ENCODE peak calls at places on chromosomes 4 and X, in eight cellular contexts. D, P, C, W, X, I, B and M are unnamed samples.

GRCh38 chr4:139761461-139761860 is 95.8 kb downstream of the MGST2 start:
- DNase-seq in C (no peak), W (no peak), D (no peak), B (peak), X (no peak), I (no peak), P (no peak), M (no peak)

GRCh38 chr4:16573181-16573580 is 325.3 kb downstream of the LDB2 start:
- DNase-seq in B (no peak), I (peak), C (no peak), X (no peak), P (no peak), D (no peak), W (peak), M (no peak)

GRCh38 chrX:24928114-24928513 is 87.7 kb downstream of the ARX start:
- DNase-seq in X (no peak), B (no peak), P (no peak), I (no peak), C (no peak), D (no peak), W (no peak), M (no peak)

GRCh38 chrX:155435744-155436112 is 22.7 kb downstream of the F8A3 start:
- DNase-seq in X (no peak), P (no peak), D (no peak), C (no peak), B (no peak), W (no peak), I (no peak), M (no peak)

GRCh38 chr4:131370846-131371245 is 1778.2 kb upstream of the PCDH10 start:
- DNase-seq in D (peak), X (no peak), W (no peak), P (no peak), B (no peak), C (no peak), I (no peak), M (no peak)

GRCh38 chrX:123277347-123277746 is 93.3 kb downstream of the GRIA3 start:
- DNase-seq in X (no peak), C (no peak), P (no peak), D (no peak), I (no peak), B (no peak), W (no peak), M (no peak)

GRCh38 chr4:71050809-71051208 is 57.4 kb downstream of the DCK start:
- DNase-seq in D (no peak), C (no peak), B (no peak), W (no peak), P (no peak), X (no peak), I (peak), M (no peak)

GRCh38 chr4:16250665-16251365 is 24.5 kb upstream of the TAPT1 start:
- DNase-seq in C (no peak), B (peak), I (no peak), W (peak), D (peak), P (no peak), X (no peak), M (no peak)

GRCh38 chr4:98341309-98341708 is 80.1 kb downstream of the RAP1GDS1 start:
- DNase-seq in B (no peak), I (no peak), X (no peak), P (no peak), C (no peak), D (peak), W (peak), M (no peak)

GRCh38 chr4:185792384-185793146 is 19.4 kb downstream of the SORBS2 start:
- DNase-seq in W (peak), B (peak), I (peak), X (no peak), D (peak), C (no peak), P (no peak), M (no peak)

GRCh38 chr4:176641237-176641636 is 151.5 kb downstream of the VEGFC start:
- DNase-seq in P (no peak), B (no peak), D (no peak), X (no peak), W (peak), I (no peak), C (no peak), M (no peak)

GRCh38 chr4:6732441-6733357 is 16.7 kb downstream of the BLOC1S4 start:
- DNase-seq in C (peak), B (peak), D (peak), I (peak), W (peak), P (no peak), X (peak), M (no peak)

GRCh38 chr4:122000849-122001248 is 49.0 kb upstream of the TRPC3 start:
- DNase-seq in W (peak), B (no peak), I (no peak), D (no peak), P (no peak), X (no peak), C (no peak), M (no peak)

GRCh38 chrX:139739138-139739537 is 31.2 kb upstream of the MCF2 start:
- DNase-seq in D (peak), X (no peak), I (peak), B (no peak), W (peak), C (no peak), P (no peak), M (peak)

GRCh38 chrX:71586929-71587328 is 8.7 kb downstream of the GCNA start:
- DNase-seq in W (no peak), X (no peak), B (no peak), D (no peak), P (no peak), I (no peak), C (no peak), M (no peak)

GRCh38 chr4:16859031-16859430 is 39.4 kb downstream of the LDB2 start:
- DNase-seq in P (no peak), D (no peak), C (no peak), B (no peak), I (no peak), W (no peak), X (no peak), M (no peak)

GRCh38 chr4:81854406-81854805 is 382.7 kb upstream of the RASGEF1B start:
- DNase-seq in C (no peak), I (no peak), P (no peak), W (no peak), D (no peak), B (no peak), X (no peak), M (no peak)

GRCh38 chrX:41922694-41923171 is 621 bp downstream of the CASK start:
- DNase-seq in P (no peak), I (peak), B (peak), W (peak), D (no peak), C (no peak), X (peak), M (peak)

GRCh38 chr4:84673475-84674230 is 90.7 kb downstream of the CDS1 start:
- DNase-seq in W (peak), P (no peak), B (peak), I (peak), C (no peak), D (peak), X (no peak), M (no peak)

GRCh38 chr4:148790691-148791090 is 348.5 kb upstream of the NR3C2 start:
- DNase-seq in B (no peak), C (no peak), W (peak), P (no peak), X (no peak), I (peak), D (peak), M (no peak)

GRCh38 chrX:55908685-55909212 is 191.2 kb downstream of the RRAGB start:
- DNase-seq in D (no peak), I (peak), X (no peak), W (no peak), P (no peak), B (peak), C (no peak), M (peak)

GRCh38 chr4:79042079-79042674 is 102.9 kb upstream of the PAQR3 start:
- DNase-seq in X (no peak), W (peak), I (peak), C (no peak), B (peak), P (no peak), D (no peak), M (no peak)

GRCh38 chr4:123014038-123014437 is 91.6 kb upstream of the NUDT6 start:
- DNase-seq in B (no peak), X (no peak), W (peak), I (no peak), C (no peak), D (no peak), P (no peak), M (no peak)

GRCh38 chr4:81260443-81261102 is 45.6 kb upstream of the PRKG2 start:
- DNase-seq in C (no peak), D (no peak), I (no peak), X (no peak), W (peak), P (no peak), B (no peak), M (no peak)

GRCh38 chr4:141919648-141920047 is 283.3 kb downstream of the IL15 start:
- DNase-seq in W (no peak), X (no peak), D (no peak), I (no peak), C (no peak), B (no peak), P (no peak), M (no peak)

GRCh38 chrX:103839404-103839803 is 7.3 kb upstream of the RAB9B start:
- DNase-seq in I (no peak), B (no peak), P (no peak), W (no peak), C (no peak), D (no peak), X (no peak), M (peak)

GRCh38 chr4:169963998-169964397 is 62.2 kb downstream of the MFAP3L start:
- DNase-seq in W (peak), C (no peak), X (no peak), D (no peak), B (no peak), P (no peak), I (no peak), M (no peak)

GRCh38 chr4:141871086-141871485 is 234.7 kb downstream of the IL15 start:
- DNase-seq in B (no peak), C (no peak), P (no peak), I (peak), D (no peak), W (peak), X (no peak), M (no peak)

GRCh38 chr4:173448557-173448918 is 49.6 kb upstream of the SCRG1 start:
- DNase-seq in X (no peak), W (peak), P (no peak), B (no peak), C (no peak), I (peak), D (no peak), M (no peak)

GRCh38 chr4:91600301-91600700 is 703.5 kb upstream of the GRID2 start:
- DNase-seq in I (no peak), D (no peak), C (no peak), P (no peak), W (no peak), B (no peak), X (no peak), M (no peak)

GRCh38 chr4:144611850-144612249 is 34.1 kb upstream of the HHIP start:
- DNase-seq in B (peak), D (no peak), P (no peak), X (no peak), I (peak), W (no peak), C (no peak), M (peak)

GRCh38 chrX:135435139-135435922 is 13.6 kb downstream of the SMIM10L2A start:
- DNase-seq in X (no peak), W (no peak), C (no peak), I (no peak), B (no peak), D (no peak), P (peak), M (no peak)

GRCh38 chrX:132118361-132118760 is 9.5 kb downstream of the FRMD7 start:
- DNase-seq in W (no peak), I (no peak), X (no peak), P (no peak), B (no peak), C (no peak), D (no peak), M (peak)

GRCh38 chr4:79855081-79855480 is 217.9 kb downstream of the ANTXR2 start:
- DNase-seq in C (no peak), W (no peak), P (no peak), I (peak), D (no peak), X (no peak), B (no peak), M (no peak)

GRCh38 chrX:63508668-63509067 is 157.5 kb upstream of the SPIN4 start:
- DNase-seq in B (no peak), I (no peak), C (no peak), X (no peak), P (no peak), D (no peak), W (no peak), M (no peak)

GRCh38 chr4:174263445-174263736 is 20.1 kb downstream of the FBXO8 start:
- DNase-seq in B (no peak), I (no peak), W (no peak), X (no peak), C (no peak), D (no peak), P (no peak), M (no peak)

GRCh38 chr4:118034061-118034785 is at the start of gene NDST3:
- DNase-seq in X (peak), C (no peak), P (peak), W (peak), I (peak), D (peak), B (peak), M (peak)

GRCh38 chr4:84632092-84632491 is 49.2 kb downstream of the CDS1 start:
- DNase-seq in X (no peak), C (no peak), W (peak), P (no peak), B (no peak), I (peak), D (no peak), M (no peak)

GRCh38 chrX:141467442-141467841 is 117.1 kb downstream of the SPANXA1 start:
- DNase-seq in B (peak), W (no peak), C (no peak), I (no peak), P (no peak), D (no peak), X (no peak), M (no peak)
- TF ChIP-seq CTCF in B (no peak), W (no peak), C (no peak), I (no peak), P (peak), D (no peak), X (peak), M (no peak)

GRCh38 chrX:80181079-80181478 is 166.5 kb downstream of the TBX22 start:
- DNase-seq in P (no peak), B (peak), D (no peak), C (no peak), X (no peak), W (peak), I (no peak), M (no peak)
- TF ChIP-seq CTCF in P (peak), B (no peak), D (no peak), C (no peak), X (peak), W (peak), I (no peak), M (no peak)

GRCh38 chr4:145936142-145937020 is 2.2 kb downstream of the ZNF827 start:
- DNase-seq in W (peak), D (no peak), X (peak), B (peak), P (peak), I (peak), C (peak), M (peak)
- TF ChIP-seq CTCF in W (peak), D (peak), X (no peak), B (no peak), P (peak), I (peak), C (peak), M (peak)

GRCh38 chr4:119212964-119213606 is 572 bp downstream of the USP53 start:
- DNase-seq in D (peak), P (peak), B (peak), X (peak), I (peak), W (peak), C (peak), M (peak)
- TF ChIP-seq CTCF in D (peak), P (peak), B (no peak), X (no peak), I (peak), W (peak), C (no peak), M (no peak)

GRCh38 chr4:100059467-100059866 is 109.4 kb upstream of the H2AZ1 start:
- DNase-seq in B (no peak), W (no peak), X (no peak), I (no peak), D (no peak), P (no peak), C (no peak), M (no peak)

GRCh38 chr4:100061835-100062234 is 111.8 kb upstream of the H2AZ1 start:
- DNase-seq in C (no peak), X (no peak), I (no peak), P (no peak), W (no peak), D (no peak), B (no peak), M (no peak)

GRCh38 chr4:100062921-100063320 is 112.8 kb upstream of the H2AZ1 start:
- DNase-seq in I (no peak), B (no peak), C (no peak), D (no peak), P (no peak), X (no peak), W (no peak), M (no peak)

GRCh38 chr4:100060765-100061416 is 110.8 kb upstream of the H2AZ1 start:
- DNase-seq in C (no peak), W (no peak), B (no peak), X (no peak), I (no peak), D (no peak), P (no peak), M (no peak)

GRCh38 chr4:100063355-100063754 is 113.3 kb upstream of the H2AZ1 start:
- DNase-seq in I (peak), C (no peak), P (no peak), X (no peak), W (no peak), D (no peak), B (peak), M (no peak)
- TF ChIP-seq CTCF in I (no peak), C (no peak), P (peak), X (no peak), W (no peak), D (no peak), B (peak), M (peak)

GRCh38 chrX:8183281-8183680 is 12.2 kb upstream of the VCX2 start:
- DNase-seq in I (no peak), D (no peak), B (no peak), C (no peak), W (no peak), X (no peak), P (no peak), M (no peak)

GRCh38 chrX:8179653-8180052 is 8.6 kb upstream of the VCX2 start:
- DNase-seq in P (no peak), X (no peak), I (peak), B (no peak), C (no peak), D (no peak), W (no peak), M (no peak)
- TF ChIP-seq CTCF in P (peak), X (no peak), I (no peak), B (no peak), C (no peak), D (no peak), W (no peak), M (no peak)

GRCh38 chrX:146456058-146456457 is 353.5 kb upstream of the CXorf51B start:
- DNase-seq in I (no peak), D (no peak), C (no peak), P (no peak), W (no peak), B (no peak), X (no peak), M (no peak)
- TF ChIP-seq CTCF in I (no peak), D (no peak), C (no peak), P (no peak), W (no peak), B (no peak), X (no peak), M (no peak)

DNA sequence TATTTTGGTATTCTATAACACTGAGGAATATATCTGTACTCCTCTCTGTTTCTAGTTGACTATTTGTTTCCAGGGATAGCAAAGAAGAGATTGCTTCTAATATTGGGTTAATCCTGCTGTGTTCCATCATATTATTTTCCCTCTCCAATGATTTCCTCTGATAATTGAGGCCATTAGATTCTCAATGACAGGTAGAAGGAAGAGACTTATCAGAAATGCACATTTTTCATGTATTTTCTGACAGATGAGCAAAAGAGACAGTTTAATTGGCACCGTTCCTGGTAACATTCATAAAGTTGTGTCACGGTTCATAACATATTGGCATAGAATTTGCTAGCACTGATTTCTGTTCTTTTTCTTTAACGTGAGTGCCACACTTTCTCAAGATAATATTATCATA is 58.2 kb downstream of the NRK start:
- DNase-seq in P (no peak), X (no peak), B (no peak), C (no peak), I (no peak), W (no peak), D (no peak), M (no peak)
- TF ChIP-seq CTCF in P (no peak), X (no peak), B (no peak), C (no peak), I (no peak), W (no peak), D (no peak), M (no peak)

GRCh38 chrX:101759000-101759399 is 99.3 kb upstream of the ARMCX2 start:
- DNase-seq in P (no peak), W (peak), C (no peak), I (peak), D (no peak), B (peak), X (no peak), M (peak)
- TF ChIP-seq CTCF in P (peak), W (peak), C (no peak), I (peak), D (peak), B (peak), X (peak), M (no peak)